ENCODE peak calls at places on chromosomes 7 and 10, in five cellular contexts. One of them, this sample, is unnamed.

GRCh38 chr7:18700147-18700546 is 204.6 kb downstream of the HDAC9 start:
- DNase-seq in HepG2: no peak
- DNase-seq in GM12878: no peak
- DNase-seq in K562: peak; percentile 14
- DNase-seq in H1: peak; percentile 55
- DNase-seq in this sample: peak; percentile 42

GRCh38 chr10:4279649-4280048 is 494.6 kb upstream of the KLF6 start:
- DNase-seq in GM12878: no peak
- DNase-seq in HepG2: no peak
- DNase-seq in H1: no peak
- DNase-seq in K562: no peak
- DNase-seq in this sample: no peak

GRCh38 chr10:43262902-43263466 is 3.9 kb downstream of the RASGEF1A start:
- DNase-seq in GM12878: no peak
- DNase-seq in K562: no peak
- DNase-seq in H1: no peak
- DNase-seq in HepG2: no peak
- DNase-seq in this sample: peak; percentile 9

GRCh38 chr10:131937832-131938231 is 37.0 kb downstream of the PPP2R2D start:
- DNase-seq in H1: no peak
- DNase-seq in K562: no peak
- DNase-seq in GM12878: no peak
- DNase-seq in HepG2: no peak
- DNase-seq in this sample: no peak

GRCh38 chr10:5509236-5509635 is 9.9 kb upstream of the CALML5 start:
- DNase-seq in K562: no peak
- DNase-seq in HepG2: no peak
- DNase-seq in GM12878: no peak
- DNase-seq in H1: no peak
- DNase-seq in this sample: no peak

GRCh38 chr10:115936926-115937755 is 335.9 kb downstream of the GFRA1 start:
- DNase-seq in GM12878: no peak
- DNase-seq in K562: no peak
- DNase-seq in H1: no peak
- DNase-seq in HepG2: no peak
- DNase-seq in this sample: no peak

GRCh38 chr10:73590881-73591577 is at the start of gene USP54:
- DNase-seq in GM12878: no peak
- DNase-seq in K562: peak; percentile 73
- DNase-seq in H1: no peak
- DNase-seq in HepG2: peak; percentile 59
- DNase-seq in this sample: no peak

GRCh38 chr7:29297194-29297890 is 102.8 kb downstream of the CHN2 start:
- DNase-seq in H1: peak; percentile 86
- DNase-seq in K562: peak; percentile 46
- DNase-seq in HepG2: no peak
- DNase-seq in GM12878: no peak
- DNase-seq in this sample: peak; percentile 81

GRCh38 chr7:156463280-156463679 is 177.3 kb upstream of the RNF32 start:
- DNase-seq in GM12878: no peak
- DNase-seq in HepG2: no peak
- DNase-seq in H1: no peak
- DNase-seq in K562: no peak
- DNase-seq in this sample: no peak

GRCh38 chr7:70720191-70720873 is 411.6 kb upstream of the GALNT17 start:
- DNase-seq in GM12878: no peak
- DNase-seq in H1: no peak
- DNase-seq in K562: no peak
- DNase-seq in HepG2: no peak
- DNase-seq in this sample: no peak

GRCh38 chr7:105010538-105011523 is 3.2 kb upstream of the KMT2E start:
- DNase-seq in K562: peak; percentile 55
- DNase-seq in GM12878: no peak
- DNase-seq in H1: no peak
- DNase-seq in HepG2: no peak
- DNase-seq in this sample: no peak

GRCh38 chr7:96097802-96098201 is 224.1 kb downstream of the SLC25A13 start:
- DNase-seq in H1: no peak
- DNase-seq in K562: no peak
- DNase-seq in HepG2: no peak
- DNase-seq in GM12878: no peak
- DNase-seq in this sample: no peak

GRCh38 chr10:21499910-21500577 is 25.4 kb downstream of the SKIDA1 start:
- DNase-seq in K562: no peak
- DNase-seq in H1: peak; percentile 86
- DNase-seq in HepG2: no peak
- DNase-seq in GM12878: no peak
- DNase-seq in this sample: peak; percentile 82

GRCh38 chr7:141043621-141044020 is 28.9 kb upstream of the MRPS33 start:
- DNase-seq in HepG2: no peak
- DNase-seq in H1: no peak
- DNase-seq in K562: no peak
- DNase-seq in GM12878: no peak
- DNase-seq in this sample: no peak

GRCh38 chr10:43682956-43683355 is 34.3 kb upstream of the ZNF32 start:
- DNase-seq in GM12878: no peak
- DNase-seq in HepG2: no peak
- DNase-seq in K562: no peak
- DNase-seq in H1: no peak
- DNase-seq in this sample: no peak

GRCh38 chr7:36280840-36281812 is 108.5 kb upstream of the ANLN start:
- DNase-seq in HepG2: no peak
- DNase-seq in K562: peak; percentile 22
- DNase-seq in H1: no peak
- DNase-seq in GM12878: no peak
- DNase-seq in this sample: peak; percentile 52

GRCh38 chr7:45652630-45653029 is 78.5 kb downstream of the ADCY1 start:
- DNase-seq in HepG2: no peak
- DNase-seq in GM12878: no peak
- DNase-seq in K562: no peak
- DNase-seq in H1: no peak
- DNase-seq in this sample: no peak
- TF ChIP-seq ATF2 in HepG2: no peak
- TF ChIP-seq ATF2 in GM12878: no peak
- TF ChIP-seq ATF2 in K562: no peak
- TF ChIP-seq ATF2 in H1: no peak
- TF ChIP-seq ATF2 in this sample: no peak

DNA sequence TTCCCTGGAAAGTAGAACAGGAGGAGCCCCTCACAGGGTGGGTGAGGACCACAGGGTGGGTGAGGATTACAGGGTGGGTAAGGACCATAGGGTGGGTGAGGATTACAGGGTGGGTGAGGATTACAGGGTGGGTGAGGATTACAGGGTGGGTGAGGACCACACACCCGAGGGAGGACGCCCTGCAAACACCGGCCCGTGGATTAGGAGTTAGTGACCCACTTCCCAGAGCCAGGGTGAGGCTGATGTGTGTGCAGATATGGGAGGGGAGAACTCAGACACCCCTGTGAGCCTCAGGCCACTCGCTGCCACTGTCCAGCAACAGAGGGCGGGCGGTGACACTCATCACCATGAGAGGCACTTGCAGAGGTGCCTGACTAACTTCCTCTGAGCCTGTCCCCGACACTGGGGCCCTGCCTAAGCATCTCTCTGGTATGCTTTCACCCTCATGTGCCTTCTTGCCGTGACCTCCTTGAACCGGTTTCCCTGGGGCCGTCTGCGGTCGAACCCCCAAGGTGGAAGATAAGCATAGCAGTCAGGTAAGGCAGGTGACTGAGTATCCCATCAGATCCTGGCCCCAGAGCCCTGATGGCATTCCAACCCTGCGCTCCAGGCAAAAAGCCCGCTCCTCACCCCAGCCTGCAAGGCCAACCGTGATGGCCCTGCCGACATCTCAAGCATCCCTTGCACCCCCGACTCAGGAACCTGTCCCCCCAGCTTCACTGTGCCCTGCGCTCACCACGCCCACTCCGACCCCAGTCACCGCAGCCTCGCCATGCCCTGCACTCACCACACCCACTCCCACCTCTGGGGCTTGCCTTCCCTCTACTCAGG is 74.1 kb downstream of the FAM53B start:
- DNase-seq in H1: no peak
- DNase-seq in HepG2: no peak
- DNase-seq in K562: no peak
- DNase-seq in GM12878: no peak
- DNase-seq in this sample: no peak
- TF ChIP-seq MAX in H1: no peak
- TF ChIP-seq MAX in HepG2: no peak
- TF ChIP-seq MAX in K562: no peak
- TF ChIP-seq MAX in GM12878: no peak
- TF ChIP-seq MAX in this sample: no peak

DNA sequence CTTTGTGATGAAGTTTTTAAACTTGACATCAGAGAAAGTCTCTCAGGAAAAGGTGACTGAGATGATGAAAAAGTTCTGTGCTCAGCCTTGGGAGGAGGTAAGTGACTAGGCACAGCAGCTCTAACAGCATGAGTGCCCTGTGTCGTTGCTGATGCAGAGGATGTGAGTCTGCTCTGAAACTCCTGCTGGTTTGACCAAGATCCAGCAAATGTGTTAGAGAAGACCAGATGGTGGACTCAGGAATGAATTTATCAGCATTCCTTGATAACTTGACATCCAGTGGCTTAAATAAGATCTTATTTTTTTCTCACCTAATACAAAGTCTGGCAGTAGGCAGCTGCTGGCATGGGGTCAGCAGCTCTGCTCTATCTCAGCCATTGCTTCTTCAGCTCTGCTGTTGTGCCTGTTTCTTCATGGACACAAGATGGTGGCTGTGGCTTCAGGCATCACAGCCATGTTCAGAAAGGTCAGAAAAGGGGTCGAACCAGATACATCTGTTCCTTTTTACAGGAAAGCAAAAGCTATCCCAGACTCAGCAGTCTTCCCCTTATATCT is 47.2 kb upstream of the CC2D2B start:
- DNase-seq in H1: no peak
- DNase-seq in K562: no peak
- DNase-seq in HepG2: no peak
- DNase-seq in GM12878: no peak
- DNase-seq in this sample: no peak
- TF ChIP-seq ATF2 in H1: no peak
- TF ChIP-seq ATF2 in K562: no peak
- TF ChIP-seq ATF2 in HepG2: no peak
- TF ChIP-seq ATF2 in GM12878: no peak
- TF ChIP-seq ATF2 in this sample: no peak

GRCh38 chr10:113450906-113451305 is 101.9 kb upstream of the HABP2 start:
- DNase-seq in K562: no peak
- DNase-seq in H1: no peak
- DNase-seq in HepG2: no peak
- DNase-seq in GM12878: no peak
- DNase-seq in this sample: no peak

GRCh38 chr10:113454341-113455061 is 98.4 kb upstream of the HABP2 start:
- DNase-seq in K562: peak; percentile 32
- DNase-seq in HepG2: peak; percentile 5
- DNase-seq in H1: peak; percentile 88
- DNase-seq in GM12878: no peak
- DNase-seq in this sample: peak; percentile 84

GRCh38 chr10:113450046-113450445 is 102.8 kb upstream of the HABP2 start:
- DNase-seq in K562: no peak
- DNase-seq in HepG2: no peak
- DNase-seq in H1: no peak
- DNase-seq in GM12878: no peak
- DNase-seq in this sample: no peak

GRCh38 chr10:113452146-113452545 is 100.7 kb upstream of the HABP2 start:
- DNase-seq in H1: no peak
- DNase-seq in GM12878: no peak
- DNase-seq in K562: no peak
- DNase-seq in HepG2: no peak
- DNase-seq in this sample: no peak

GRCh38 chr10:113453351-113453750 is 99.5 kb upstream of the HABP2 start:
- DNase-seq in GM12878: no peak
- DNase-seq in H1: no peak
- DNase-seq in HepG2: no peak
- DNase-seq in K562: no peak
- DNase-seq in this sample: no peak
- TF ChIP-seq MAX in GM12878: no peak
- TF ChIP-seq MAX in H1: no peak
- TF ChIP-seq MAX in HepG2: no peak
- TF ChIP-seq MAX in K562: no peak
- TF ChIP-seq MAX in this sample: no peak

DNA sequence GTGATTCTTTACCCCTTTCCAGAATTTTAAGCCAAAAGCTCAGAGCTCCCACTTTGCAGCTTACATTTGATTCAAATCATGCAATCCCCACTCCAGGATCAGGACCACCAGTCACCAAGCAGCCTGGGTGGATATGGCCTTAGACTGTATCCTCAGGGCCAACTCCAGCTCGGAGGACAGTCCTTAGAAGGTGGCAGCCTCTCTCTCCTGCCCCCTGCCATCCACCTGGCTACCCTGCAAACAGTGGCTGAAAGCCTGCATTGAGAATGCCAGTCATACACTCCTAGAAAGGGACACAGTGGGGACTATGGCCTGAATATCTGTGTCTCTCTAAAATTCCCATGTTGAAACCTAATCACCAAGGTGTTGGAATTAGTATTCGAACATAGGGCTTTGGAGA is 50.0 kb upstream of the KCNMA1 start:
- DNase-seq in K562: no peak
- DNase-seq in H1: peak; percentile 46
- DNase-seq in HepG2: no peak
- DNase-seq in GM12878: no peak
- DNase-seq in this sample: no peak
- TF ChIP-seq ATF2 in K562: no peak
- TF ChIP-seq ATF2 in H1: no peak
- TF ChIP-seq ATF2 in HepG2: no peak
- TF ChIP-seq ATF2 in GM12878: no peak
- TF ChIP-seq ATF2 in this sample: no peak

GRCh38 chr10:29656451-29656992 is 21.8 kb upstream of the SVIL start:
- DNase-seq in H1: no peak
- DNase-seq in GM12878: no peak
- DNase-seq in HepG2: no peak
- DNase-seq in K562: no peak
- DNase-seq in this sample: no peak

GRCh38 chr10:29659770-29660097 is 25.0 kb upstream of the SVIL start:
- DNase-seq in K562: no peak
- DNase-seq in GM12878: no peak
- DNase-seq in H1: no peak
- DNase-seq in HepG2: no peak
- DNase-seq in this sample: no peak

GRCh38 chr10:29652192-29652591 is 17.4 kb upstream of the SVIL start:
- DNase-seq in K562: no peak
- DNase-seq in H1: no peak
- DNase-seq in GM12878: no peak
- DNase-seq in HepG2: no peak
- DNase-seq in this sample: no peak

GRCh38 chr10:29658984-29659769 is 24.4 kb upstream of the SVIL start:
- DNase-seq in H1: no peak
- DNase-seq in K562: peak; percentile 9
- DNase-seq in HepG2: peak; percentile 88
- DNase-seq in GM12878: peak; percentile 92
- DNase-seq in this sample: no peak

DNA sequence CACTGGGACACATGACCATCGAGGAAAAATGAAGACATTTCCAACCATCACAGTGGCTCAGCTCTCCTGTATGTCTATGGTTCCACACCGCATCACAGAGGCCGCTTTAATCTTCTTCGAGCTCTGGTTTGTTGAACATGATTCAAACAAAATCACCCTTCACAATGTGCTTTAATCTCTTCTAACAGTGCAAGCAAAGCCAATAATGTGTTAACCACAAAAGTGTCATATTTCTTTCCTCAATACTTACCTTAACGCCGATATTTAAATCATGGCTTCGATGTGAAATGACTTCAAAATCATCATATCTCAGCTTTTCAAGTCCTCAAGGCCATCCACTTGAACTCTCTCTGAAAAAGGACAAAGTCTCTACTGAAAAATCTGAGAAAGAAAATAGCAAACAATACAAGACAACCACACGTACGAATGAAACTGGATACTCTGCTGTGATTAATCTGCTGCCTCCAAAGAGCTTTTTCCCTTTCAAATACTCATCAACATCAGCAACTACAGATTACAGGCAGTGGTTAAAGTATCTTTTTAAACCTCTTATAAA is 23.0 kb upstream of the SVIL start:
- DNase-seq in HepG2: no peak
- DNase-seq in GM12878: no peak
- DNase-seq in H1: no peak
- DNase-seq in K562: no peak
- DNase-seq in this sample: no peak
- TF ChIP-seq MAX in HepG2: no peak
- TF ChIP-seq MAX in GM12878: no peak
- TF ChIP-seq MAX in H1: no peak
- TF ChIP-seq MAX in K562: no peak
- TF ChIP-seq MAX in this sample: no peak

This sample was measured in WTC11.